ENCODE peak calls at places on chromosomes 3 and 15, in four cellular contexts. Y, K, R and M are unnamed samples.

GRCh38 chr3:141875893-141876380 is 506 bp upstream of the ATP1B3 start:
- DNase-seq in K (peak; percentile 63), R (peak; percentile 76), Y (peak; percentile 93), M (peak; percentile 56)

GRCh38 chr3:183637106-183637486 is 1.7 kb downstream of the KLHL24 start:
- DNase-seq in K (no peak), Y (no peak), R (no peak), M (no peak)

GRCh38 chr3:132268956-132269355 is 48.3 kb upstream of the ACP3 start:
- DNase-seq in Y (no peak), K (no peak), R (no peak), M (no peak)

GRCh38 chr15:71341811-71342550 is 226.7 kb downstream of the THSD4 start:
- DNase-seq in R (no peak), Y (no peak), K (no peak), M (no peak)

GRCh38 chr3:189727191-189727590 is 96.0 kb downstream of the TP63 start:
- DNase-seq in R (no peak), Y (no peak), K (no peak), M (no peak)

GRCh38 chr15:58932791-58933310 is 628 bp downstream of the SLTM start:
- DNase-seq in K (no peak), R (no peak), Y (peak; percentile 73), M (no peak)

GRCh38 chr3:53844262-53845102 is 1.7 kb downstream of the CHDH start:
- DNase-seq in K (no peak), R (no peak), Y (no peak), M (no peak)

GRCh38 chr3:198067416-198067815 is 107.4 kb downstream of the LMLN start:
- DNase-seq in R (no peak), Y (no peak), K (no peak), M (no peak)

GRCh38 chr3:3648961-3649360 is 150.3 kb upstream of the LRRN1 start:
- DNase-seq in K (no peak), Y (no peak), R (no peak), M (no peak)

GRCh38 chr15:60635507-60636352 is 156.8 kb upstream of the ICE2 start:
- DNase-seq in K (no peak), R (no peak), Y (no peak), M (no peak)

GRCh38 chr3:141331370-141332318 is 36.7 kb upstream of the ZBTB38 start:
- DNase-seq in R (peak; percentile 92), K (no peak), Y (peak; percentile 78), M (peak; percentile 100)

GRCh38 chr3:136932518-136932917 is 25.3 kb upstream of the IL20RB start:
- DNase-seq in Y (no peak), K (no peak), R (no peak), M (no peak)

GRCh38 chr3:18758047-18758704 is 333.0 kb upstream of the SATB1 start:
- DNase-seq in K (peak; percentile 12), R (no peak), Y (no peak), M (no peak)

GRCh38 chr15:31197497-31198414 is 96.2 kb upstream of the TRPM1 start:
- DNase-seq in K (no peak), Y (no peak), R (no peak), M (no peak)

GRCh38 chr15:62972814-62973213 is 69.7 kb upstream of the TPM1 start:
- DNase-seq in R (no peak), K (no peak), Y (no peak), M (no peak)

GRCh38 chr3:189724366-189724765 is 93.2 kb downstream of the TP63 start:
- DNase-seq in Y (no peak), R (no peak), K (no peak), M (no peak)

GRCh38 chr3:24683511-24684384 is 189.1 kb upstream of the THRB start:
- DNase-seq in R (no peak), Y (no peak), K (no peak), M (peak; percentile 61)

GRCh38 chr15:65258863-65259262 is 27.8 kb downstream of the PARP16 start:
- DNase-seq in Y (peak; percentile 81), K (no peak), R (no peak), M (no peak)

GRCh38 chr3:126126811-126127431 is 43.0 kb upstream of the SLC41A3 start:
- DNase-seq in K (no peak), Y (peak; percentile 50), R (no peak), M (no peak)

GRCh38 chr15:60799885-60800728 is 321.2 kb upstream of the ICE2 start:
- DNase-seq in Y (no peak), R (no peak), K (no peak), M (no peak)

GRCh38 chr3:32177702-32178198 is 60.7 kb upstream of the CMTM8 start:
- DNase-seq in Y (no peak), K (peak; percentile 19), R (peak; percentile 68), M (peak; percentile 95)

GRCh38 chr3:182172534-182172933 is 460.8 kb downstream of the SOX2 start:
- DNase-seq in K (no peak), R (no peak), Y (no peak), M (no peak)

GRCh38 chr3:112653209-112653871 is 12.4 kb upstream of the CCDC80 start:
- DNase-seq in R (peak; percentile 51), Y (peak; percentile 68), K (no peak), M (peak; percentile 97)

GRCh38 chr15:69595009-69595825 is 142.6 kb downstream of the RPLP1 start:
- DNase-seq in Y (peak; percentile 74), R (peak; percentile 89), K (no peak), M (no peak)

GRCh38 chr3:86990734-86991481 is at the start of gene VGLL3:
- DNase-seq in Y (peak; percentile 93), K (no peak), R (peak; percentile 62), M (peak; percentile 95)

GRCh38 chr3:42192334-42193200 is 73.4 kb downstream of the CCK start:
- DNase-seq in Y (no peak), K (no peak), R (no peak), M (peak; percentile 52)

GRCh38 chr3:24272408-24272807 is 222.2 kb downstream of the THRB start:
- DNase-seq in R (no peak), Y (no peak), K (no peak), M (no peak)

GRCh38 chr3:42745776-42746454 is 27.1 kb downstream of the CCDC13 start:
- DNase-seq in Y (no peak), R (no peak), K (no peak), M (no peak)

GRCh38 chr3:23439080-23439479 is 236.0 kb downstream of the UBE2E2 start:
- DNase-seq in R (no peak), K (no peak), Y (no peak), M (no peak)

GRCh38 chr3:94869059-94869547 is 806.2 kb downstream of the NSUN3 start:
- DNase-seq in R (no peak), K (no peak), Y (no peak), M (no peak)

DNA sequence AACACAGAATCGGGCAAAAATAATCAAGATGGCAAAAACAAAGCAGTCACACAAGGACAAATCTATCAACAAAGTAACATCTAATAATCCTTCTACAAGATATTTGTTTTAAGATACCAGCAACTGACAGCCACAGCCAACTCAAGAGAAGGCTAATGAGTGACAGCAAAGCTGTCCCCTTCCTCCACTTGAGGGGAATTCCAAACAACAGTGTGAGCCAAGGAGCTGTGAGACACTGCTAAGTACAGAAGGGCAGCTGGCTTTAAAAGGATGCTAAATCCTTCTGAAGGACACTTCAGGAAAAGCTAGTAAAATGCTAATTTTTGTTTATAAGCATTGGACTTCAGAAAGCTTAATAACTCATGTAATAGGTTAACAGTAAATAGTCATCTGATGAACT is 120.4 kb upstream of the GOLGA8J start:
- DNase-seq in Y (no peak), R (no peak), K (no peak), M (no peak)
- H3K27ac ChIP-seq in Y (no peak overlapping the region), R (no peak overlapping the region), K (no peak overlapping the region), M (no peak overlapping the region)

DNA sequence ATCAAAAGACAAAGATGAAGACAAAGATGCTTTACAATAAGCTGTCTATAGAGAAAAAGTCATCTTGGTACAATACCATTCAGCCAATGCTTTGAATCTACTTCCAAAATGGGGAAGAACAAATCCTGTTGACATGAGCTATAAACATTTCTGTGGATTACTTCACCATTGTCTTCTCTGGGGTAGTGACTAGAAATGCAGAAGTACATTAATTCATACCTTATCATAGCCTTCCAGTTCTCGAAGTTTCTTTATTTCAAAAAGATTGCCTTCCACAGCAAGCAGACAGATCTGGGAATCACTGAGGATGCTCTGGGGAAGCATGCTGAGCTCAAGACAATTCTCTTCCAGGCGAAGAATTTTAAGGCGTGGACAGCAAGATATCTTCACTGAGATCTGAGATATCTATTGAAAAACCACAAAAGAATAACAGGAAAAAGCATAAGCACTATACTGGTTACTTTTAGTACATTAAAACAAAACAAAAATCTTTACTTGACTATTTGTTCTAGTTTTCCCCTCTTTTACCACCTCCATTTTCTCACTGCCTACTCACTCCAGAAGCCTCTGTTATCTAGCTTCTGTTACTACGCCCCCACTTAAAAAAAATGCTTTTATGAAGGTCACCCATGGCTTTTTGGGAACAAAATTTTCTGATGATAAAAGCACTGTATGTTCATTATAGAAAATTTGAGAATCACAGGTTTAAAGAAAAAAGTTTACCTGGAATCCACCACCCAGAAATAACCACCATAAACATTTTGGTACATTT is 3.5 kb downstream of the LRRC57 start:
- DNase-seq in R (no peak), Y (no peak), K (no peak), M (peak; percentile 1)
- TF ChIP-seq CTCF in R (no peak), Y (no peak), K (no peak), M (no peak)

DNA sequence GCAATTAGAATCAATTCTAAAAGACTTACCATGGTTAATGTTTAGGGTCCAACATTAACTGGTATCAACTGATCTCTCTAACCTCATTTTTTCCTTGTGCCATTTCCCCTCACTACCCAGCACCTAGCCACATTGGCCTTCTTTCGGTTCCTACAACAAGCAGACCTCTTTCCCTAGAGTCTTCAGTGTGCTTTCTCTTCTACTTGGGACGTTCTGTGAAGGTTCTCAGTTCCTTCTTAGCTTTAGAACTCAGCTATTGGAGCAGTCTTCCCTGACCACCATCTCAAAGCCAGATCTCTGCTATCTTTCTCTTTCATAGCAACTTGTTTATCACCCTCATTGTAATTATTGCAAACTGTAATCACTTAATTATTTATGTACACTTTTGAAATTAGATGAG is 31.5 kb upstream of the MINDY4B start:
- DNase-seq in K (no peak), R (no peak), Y (no peak), M (no peak)
- H3K27me3 ChIP-seq in K (no peaks in the 10 kb centered on the region), R (no peaks in the 10 kb centered on the region), Y (no peaks in the 10 kb centered on the region), M (peaks cover 10% of the 10 kb centered on the region)

DNA sequence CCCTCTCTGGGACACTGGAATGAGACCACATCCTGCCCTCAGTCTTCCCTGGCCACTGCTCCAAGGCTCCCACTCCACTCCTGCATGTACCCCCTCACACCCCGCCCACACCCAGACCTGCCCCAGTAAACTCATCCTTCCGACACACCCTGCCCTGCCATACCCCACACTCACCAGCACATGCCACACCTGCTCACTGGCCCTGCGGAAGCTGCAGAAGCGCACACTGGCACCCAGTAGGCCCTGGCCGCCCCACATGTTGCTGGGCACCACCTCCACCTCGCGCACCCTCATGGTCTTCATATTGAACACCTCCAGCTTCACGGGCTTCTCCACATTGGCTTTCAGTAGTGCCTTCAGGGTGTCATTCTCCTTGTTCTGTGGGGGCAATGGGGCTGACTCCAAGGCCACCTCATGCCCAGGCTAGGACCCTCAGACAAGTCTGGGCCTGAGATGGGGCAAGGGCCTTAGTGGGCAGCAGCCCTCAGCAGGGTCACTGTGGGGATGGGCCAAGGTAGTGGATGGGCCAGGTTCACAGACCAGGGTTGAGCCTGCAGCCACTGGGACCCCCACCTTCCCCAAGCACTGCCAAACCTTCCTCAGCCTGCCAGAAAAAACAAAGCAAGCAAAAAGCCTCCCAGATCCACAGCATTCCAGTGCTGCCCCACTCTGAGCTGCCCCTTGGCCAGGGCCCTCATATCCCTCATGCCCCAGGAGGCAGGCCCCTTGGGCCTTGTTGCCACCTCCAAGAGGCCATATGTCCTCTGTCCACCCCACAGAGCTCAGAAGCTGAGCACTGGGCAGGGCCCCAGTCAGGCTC is 4.7 kb downstream of the GORASP1 start:
- DNase-seq in R (no peak), K (no peak), Y (no peak), M (no peak)
- H3K27ac ChIP-seq in R (no peak overlapping the region), K (no peak overlapping the region), Y (no peak overlapping the region), M (no peak overlapping the region)

GRCh38 chr3:129605593-129606521 is 619 bp downstream of the PLXND1 start:
- DNase-seq in Y (no peak), R (no peak), K (peak; percentile 25), M (no peak)
- TF ChIP-seq CTCF in Y (no peak), R (no peak), K (no peak), M (no peak)